ENCODE peak calls at places on chromosomes 12 and 14, in six cellular contexts. One of them, this sample, is unnamed.

GRCh38 chr14:71733210-71733883 is 198.9 kb upstream of the RGS6 start:
- DNase-seq in brain microvascular endothelial cell: peak
- DNase-seq in IMR-90: peak
- DNase-seq in AG10803: peak
- DNase-seq in lower leg skin: no peak
- DNase-seq in sigmoid colon: no peak
- DNase-seq in this sample: peak

GRCh38 chr14:51365241-51365940 is 125.3 kb downstream of the TMX1 start:
- DNase-seq in brain microvascular endothelial cell: no peak
- DNase-seq in IMR-90: no peak
- DNase-seq in AG10803: no peak
- DNase-seq in lower leg skin: no peak
- DNase-seq in sigmoid colon: no peak
- DNase-seq in this sample: peak

GRCh38 chr12:6547987-6548386 is 7.9 kb downstream of the IFFO1 start:
- DNase-seq in brain microvascular endothelial cell: peak
- DNase-seq in IMR-90: peak
- DNase-seq in AG10803: peak
- DNase-seq in lower leg skin: no peak
- DNase-seq in sigmoid colon: peak
- DNase-seq in this sample: peak

GRCh38 chr14:75832621-75833297 is 149.0 kb downstream of the TGFB3 start:
- DNase-seq in brain microvascular endothelial cell: peak
- DNase-seq in IMR-90: peak
- DNase-seq in AG10803: peak
- DNase-seq in lower leg skin: no peak
- DNase-seq in sigmoid colon: no peak
- DNase-seq in this sample: peak

GRCh38 chr12:32419520-32419960 is 20.2 kb downstream of the FGD4 start:
- DNase-seq in brain microvascular endothelial cell: peak
- DNase-seq in IMR-90: peak
- DNase-seq in AG10803: peak
- DNase-seq in lower leg skin: no peak
- DNase-seq in sigmoid colon: no peak
- DNase-seq in this sample: peak

GRCh38 chr14:100037351-100037750 is 27.9 kb upstream of the EVL start:
- DNase-seq in brain microvascular endothelial cell: no peak
- DNase-seq in IMR-90: peak
- DNase-seq in AG10803: peak
- DNase-seq in lower leg skin: no peak
- DNase-seq in sigmoid colon: no peak
- DNase-seq in this sample: peak

GRCh38 chr14:23147676-23148075 is 28.6 kb upstream of the CEBPE start:
- DNase-seq in brain microvascular endothelial cell: no peak
- DNase-seq in IMR-90: peak
- DNase-seq in AG10803: peak
- DNase-seq in lower leg skin: no peak
- DNase-seq in sigmoid colon: no peak
- DNase-seq in this sample: peak

GRCh38 chr14:56268039-56268438 is 149.8 kb downstream of the PELI2 start:
- DNase-seq in brain microvascular endothelial cell: no peak
- DNase-seq in IMR-90: peak
- DNase-seq in AG10803: no peak
- DNase-seq in lower leg skin: no peak
- DNase-seq in sigmoid colon: no peak
- DNase-seq in this sample: no peak

GRCh38 chr14:89399594-89400068 is 17.4 kb downstream of the FOXN3 start:
- DNase-seq in brain microvascular endothelial cell: peak
- DNase-seq in IMR-90: peak
- DNase-seq in AG10803: peak
- DNase-seq in lower leg skin: no peak
- DNase-seq in sigmoid colon: peak
- DNase-seq in this sample: peak

GRCh38 chr12:130611026-130611905 is 104.8 kb downstream of the RIMBP2 start:
- DNase-seq in brain microvascular endothelial cell: no peak
- DNase-seq in IMR-90: no peak
- DNase-seq in AG10803: no peak
- DNase-seq in lower leg skin: no peak
- DNase-seq in sigmoid colon: peak
- DNase-seq in this sample: no peak

GRCh38 chr12:54941659-54942058 is 42.9 kb downstream of the TESPA1 start:
- DNase-seq in brain microvascular endothelial cell: no peak
- DNase-seq in IMR-90: no peak
- DNase-seq in AG10803: no peak
- DNase-seq in lower leg skin: no peak
- DNase-seq in sigmoid colon: no peak
- DNase-seq in this sample: no peak

GRCh38 chr12:31325524-31325875 is 450 bp downstream of the SINHCAF start:
- DNase-seq in brain microvascular endothelial cell: no peak
- DNase-seq in IMR-90: no peak
- DNase-seq in AG10803: no peak
- DNase-seq in lower leg skin: no peak
- DNase-seq in sigmoid colon: no peak
- DNase-seq in this sample: no peak

GRCh38 chr12:86230516-86231146 is 25.6 kb downstream of the MGAT4C start:
- DNase-seq in brain microvascular endothelial cell: peak
- DNase-seq in IMR-90: peak
- DNase-seq in AG10803: no peak
- DNase-seq in lower leg skin: no peak
- DNase-seq in sigmoid colon: no peak
- DNase-seq in this sample: peak

GRCh38 chr12:84738481-84738972 is 174.1 kb downstream of the SLC6A15 start:
- DNase-seq in brain microvascular endothelial cell: peak
- DNase-seq in IMR-90: peak
- DNase-seq in AG10803: peak
- DNase-seq in lower leg skin: no peak
- DNase-seq in sigmoid colon: no peak
- DNase-seq in this sample: peak

GRCh38 chr12:92224685-92225331 is 79.2 kb upstream of the BTG1 start:
- DNase-seq in brain microvascular endothelial cell: peak
- DNase-seq in IMR-90: peak
- DNase-seq in AG10803: peak
- DNase-seq in lower leg skin: no peak
- DNase-seq in sigmoid colon: no peak
- DNase-seq in this sample: peak

GRCh38 chr12:89571481-89572190 is 45.8 kb upstream of the POC1B start:
- DNase-seq in brain microvascular endothelial cell: no peak
- DNase-seq in IMR-90: peak
- DNase-seq in AG10803: peak
- DNase-seq in lower leg skin: peak
- DNase-seq in sigmoid colon: no peak
- DNase-seq in this sample: peak

GRCh38 chr12:1594045-1594294 is 411 bp downstream of the FBXL14 start:
- DNase-seq in brain microvascular endothelial cell: no peak
- DNase-seq in IMR-90: no peak
- DNase-seq in AG10803: peak
- DNase-seq in lower leg skin: no peak
- DNase-seq in sigmoid colon: peak
- DNase-seq in this sample: peak

GRCh38 chr12:49808686-49809368 is 19.4 kb downstream of the NCKAP5L start:
- DNase-seq in brain microvascular endothelial cell: no peak
- DNase-seq in IMR-90: peak
- DNase-seq in AG10803: no peak
- DNase-seq in lower leg skin: no peak
- DNase-seq in sigmoid colon: peak
- DNase-seq in this sample: peak

GRCh38 chr14:50786821-50787464 is 44.0 kb downstream of the NIN start:
- DNase-seq in brain microvascular endothelial cell: no peak
- DNase-seq in IMR-90: no peak
- DNase-seq in AG10803: no peak
- DNase-seq in lower leg skin: no peak
- DNase-seq in sigmoid colon: no peak
- DNase-seq in this sample: no peak

GRCh38 chr14:50397461-50398196 is 948 bp upstream of the CDKL1 start:
- DNase-seq in brain microvascular endothelial cell: no peak
- DNase-seq in IMR-90: no peak
- DNase-seq in AG10803: peak
- DNase-seq in lower leg skin: no peak
- DNase-seq in sigmoid colon: no peak
- DNase-seq in this sample: peak

GRCh38 chr12:121522962-121523361 is 57.9 kb downstream of the KDM2B start:
- DNase-seq in brain microvascular endothelial cell: no peak
- DNase-seq in IMR-90: no peak
- DNase-seq in AG10803: no peak
- DNase-seq in lower leg skin: no peak
- DNase-seq in sigmoid colon: no peak
- DNase-seq in this sample: peak
- H3K4me3 ChIP-seq in brain microvascular endothelial cell: no peak
- H3K4me3 ChIP-seq in IMR-90: no peak
- H3K4me3 ChIP-seq in AG10803: no peak
- H3K4me3 ChIP-seq in lower leg skin: no peak
- H3K4me3 ChIP-seq in sigmoid colon: no peak
- H3K4me3 ChIP-seq in this sample: no peak

DNA sequence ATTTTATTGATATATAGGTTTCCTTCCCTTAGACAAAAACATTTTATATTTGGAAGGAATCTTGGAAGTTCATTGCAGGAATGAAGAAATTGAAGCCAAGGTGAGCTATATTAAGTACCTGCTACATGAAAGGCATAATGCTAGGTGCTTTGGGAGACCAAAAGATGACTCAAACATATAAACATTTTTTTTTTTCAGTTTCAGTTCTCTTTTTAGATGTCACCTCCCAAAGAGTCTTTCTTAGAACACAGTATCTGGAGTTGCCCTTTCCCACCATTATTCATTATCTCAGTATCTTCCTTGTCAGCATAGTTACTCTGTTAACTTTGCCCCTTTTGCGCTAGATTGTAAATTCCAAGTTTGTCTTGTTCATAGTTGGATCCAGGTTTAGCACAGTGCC is 1.1 kb downstream of the LIN52 start:
- DNase-seq in brain microvascular endothelial cell: no peak
- DNase-seq in IMR-90: no peak
- DNase-seq in AG10803: no peak
- DNase-seq in lower leg skin: no peak
- DNase-seq in sigmoid colon: no peak
- DNase-seq in this sample: no peak
- H3K4me3 ChIP-seq in brain microvascular endothelial cell: peak
- H3K4me3 ChIP-seq in IMR-90: no peak
- H3K4me3 ChIP-seq in AG10803: peak
- H3K4me3 ChIP-seq in lower leg skin: no peak
- H3K4me3 ChIP-seq in sigmoid colon: no peak
- H3K4me3 ChIP-seq in this sample: peak

DNA sequence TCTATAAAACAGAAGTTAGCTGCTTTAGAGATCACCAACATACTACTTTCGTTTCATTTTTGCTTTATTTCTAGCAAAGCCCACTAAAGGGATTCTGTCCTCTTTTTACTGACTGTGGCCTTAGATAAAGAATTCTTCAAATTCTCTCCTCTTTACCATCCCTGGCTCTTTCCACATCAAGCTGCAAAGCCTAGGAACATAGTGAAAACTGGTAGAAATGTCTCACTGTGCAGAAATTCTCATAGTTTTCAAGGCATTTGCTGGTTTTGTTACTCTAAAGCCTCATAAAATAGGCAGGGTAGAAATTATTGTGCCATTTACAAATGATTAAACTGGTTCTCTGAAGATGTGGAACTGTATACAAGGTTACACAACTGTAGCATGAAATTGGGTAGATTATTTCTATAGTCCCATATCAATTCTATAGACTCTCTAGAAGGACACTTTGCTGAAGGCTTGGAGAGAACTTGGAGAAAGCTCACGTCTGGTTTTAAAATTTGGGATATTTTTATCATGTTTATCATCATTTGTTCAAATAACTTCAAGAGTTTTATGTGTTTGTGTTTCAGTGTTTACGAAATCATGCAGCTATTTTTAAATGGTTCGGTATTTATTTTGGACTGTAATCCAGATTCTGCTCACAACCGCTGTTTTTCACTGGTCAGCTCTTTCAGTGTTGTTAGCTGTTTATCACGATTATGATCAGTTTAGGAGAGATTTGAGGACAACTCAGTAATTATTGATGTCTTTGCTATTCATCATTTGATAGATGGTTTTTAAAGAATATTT is 36.8 kb upstream of the CSRP2 start:
- DNase-seq in brain microvascular endothelial cell: no peak
- DNase-seq in IMR-90: no peak
- DNase-seq in AG10803: peak
- DNase-seq in lower leg skin: no peak
- DNase-seq in sigmoid colon: no peak
- DNase-seq in this sample: peak
- H3K4me3 ChIP-seq in brain microvascular endothelial cell: no peak
- H3K4me3 ChIP-seq in IMR-90: no peak
- H3K4me3 ChIP-seq in AG10803: no peak
- H3K4me3 ChIP-seq in lower leg skin: no peak
- H3K4me3 ChIP-seq in sigmoid colon: no peak
- H3K4me3 ChIP-seq in this sample: no peak

GRCh38 chr12:4829161-4829792 is 80.4 kb upstream of the KCNA1 start:
- DNase-seq in brain microvascular endothelial cell: no peak
- DNase-seq in IMR-90: no peak
- DNase-seq in AG10803: no peak
- DNase-seq in lower leg skin: no peak
- DNase-seq in sigmoid colon: no peak
- DNase-seq in this sample: no peak

GRCh38 chr12:4833053-4833452 is 76.7 kb upstream of the KCNA1 start:
- DNase-seq in brain microvascular endothelial cell: no peak
- DNase-seq in IMR-90: no peak
- DNase-seq in AG10803: no peak
- DNase-seq in lower leg skin: no peak
- DNase-seq in sigmoid colon: no peak
- DNase-seq in this sample: no peak

GRCh38 chr12:4829793-4830162 is 79.9 kb upstream of the KCNA1 start:
- DNase-seq in brain microvascular endothelial cell: no peak
- DNase-seq in IMR-90: no peak
- DNase-seq in AG10803: no peak
- DNase-seq in lower leg skin: no peak
- DNase-seq in sigmoid colon: no peak
- DNase-seq in this sample: no peak

GRCh38 chr12:4828176-4828575 is 81.5 kb upstream of the KCNA1 start:
- DNase-seq in brain microvascular endothelial cell: no peak
- DNase-seq in IMR-90: no peak
- DNase-seq in AG10803: peak
- DNase-seq in lower leg skin: no peak
- DNase-seq in sigmoid colon: no peak
- DNase-seq in this sample: no peak

GRCh38 chr12:4830568-4830967 is 79.1 kb upstream of the KCNA1 start:
- DNase-seq in brain microvascular endothelial cell: no peak
- DNase-seq in IMR-90: no peak
- DNase-seq in AG10803: no peak
- DNase-seq in lower leg skin: no peak
- DNase-seq in sigmoid colon: no peak
- DNase-seq in this sample: no peak
- H3K4me3 ChIP-seq in brain microvascular endothelial cell: no peak
- H3K4me3 ChIP-seq in IMR-90: no peak
- H3K4me3 ChIP-seq in AG10803: no peak
- H3K4me3 ChIP-seq in lower leg skin: no peak
- H3K4me3 ChIP-seq in sigmoid colon: no peak
- H3K4me3 ChIP-seq in this sample: no peak

DNA sequence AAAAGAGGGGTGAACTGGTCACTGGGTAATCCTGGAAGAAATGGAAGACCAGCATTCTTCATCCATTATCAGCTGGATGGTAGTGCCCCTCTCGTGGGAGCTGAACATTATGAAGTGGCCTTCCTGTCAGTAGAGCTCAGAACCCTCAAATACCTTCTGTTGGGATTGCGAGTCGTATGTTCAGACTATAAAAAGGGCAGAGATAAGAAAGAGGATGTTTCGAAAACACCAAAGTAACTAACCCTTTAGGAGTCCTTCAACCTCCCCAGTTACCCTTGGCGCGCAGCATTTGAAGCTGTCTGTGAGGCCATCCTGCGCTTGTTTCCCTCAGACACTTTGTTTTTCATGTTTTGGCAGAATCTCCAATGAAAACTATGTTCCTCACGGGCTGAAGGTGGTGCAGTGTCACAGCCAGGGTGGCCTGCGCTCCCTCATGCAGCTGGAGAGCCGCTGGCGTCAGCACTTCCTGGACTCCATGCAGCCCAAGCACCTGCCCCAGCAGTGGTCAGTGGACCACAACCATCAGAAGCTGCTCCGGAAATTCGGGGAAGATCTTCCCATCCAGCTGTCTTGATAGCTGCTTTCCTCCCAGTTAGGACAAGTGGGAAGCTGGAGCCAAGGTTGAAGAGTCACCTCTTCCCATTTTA is 19.3 kb upstream of the GALNT16 start:
- DNase-seq in brain microvascular endothelial cell: no peak
- DNase-seq in IMR-90: no peak
- DNase-seq in AG10803: no peak
- DNase-seq in lower leg skin: no peak
- DNase-seq in sigmoid colon: no peak
- DNase-seq in this sample: no peak
- H3K4me3 ChIP-seq in brain microvascular endothelial cell: no peak
- H3K4me3 ChIP-seq in IMR-90: no peak
- H3K4me3 ChIP-seq in AG10803: no peak
- H3K4me3 ChIP-seq in lower leg skin: no peak
- H3K4me3 ChIP-seq in sigmoid colon: no peak
- H3K4me3 ChIP-seq in this sample: no peak